ENCODE peak calls at places on chromosomes 13 and 19, in nine cellular contexts. B is B cell; V is CD4-positive, alpha-beta memory T cell; X is stimulated activated CD8-positive, alpha-beta memory T cell treated with anti-CD3 and anti-CD28 coated beads, Interleukin-15, amount 100 ng/mL, for 24 hours; J is hypothalamus; A is AG09309; R is iPS DF 6.9; I is nephron progenitor cell; M is neuronal stem cell. U is an unnamed sample.

GRCh38 chr19:53881482-53882390 is at the start of gene PRKCG:
- DNase-seq in R (no peak), J (peak), M (peak), I (peak), A (no peak), V (peak), B (peak), X (no peak), U (no peak)

GRCh38 chr19:29529646-29530548 is 4.1 kb downstream of the VSTM2B start:
- DNase-seq in V (no peak), I (peak), J (no peak), M (peak), B (no peak), A (no peak), X (no peak), R (no peak), U (peak)

GRCh38 chr19:5394907-5395505 is 54.4 kb upstream of the PTPRS start:
- DNase-seq in J (peak), V (no peak), R (no peak), I (peak), X (no peak), M (peak), A (no peak), B (no peak), U (peak)

GRCh38 chr13:36074659-36075058 is 56.5 kb downstream of the DCLK1 start:
- DNase-seq in B (no peak), M (no peak), I (no peak), A (no peak), J (peak), X (no peak), R (no peak), V (no peak), U (no peak)

GRCh38 chr13:75139291-75139690 is 342.7 kb downstream of the TBC1D4 start:
- DNase-seq in R (no peak), J (no peak), M (no peak), B (no peak), V (no peak), I (no peak), A (no peak), X (no peak), U (no peak)

GRCh38 chr13:75279834-75280369 is 202.1 kb downstream of the TBC1D4 start:
- DNase-seq in B (no peak), X (no peak), M (no peak), I (no peak), A (no peak), J (no peak), V (no peak), R (no peak), U (no peak)

GRCh38 chr19:41407271-41407670 is 9.7 kb downstream of the BCKDHA start:
- DNase-seq in B (no peak), A (no peak), V (no peak), I (no peak), J (no peak), X (no peak), M (no peak), R (peak), U (no peak)

GRCh38 chr19:6092329-6093286 is 17.7 kb downstream of the RFX2 start:
- DNase-seq in J (peak), A (no peak), I (peak), R (no peak), M (peak), B (no peak), V (no peak), X (no peak), U (no peak)

GRCh38 chr19:32652893-32653625 is 21.9 kb downstream of the ANKRD27 start:
- DNase-seq in A (no peak), I (no peak), R (no peak), V (no peak), M (no peak), B (no peak), X (no peak), J (peak), U (no peak)

GRCh38 chr13:67369895-67370660 is 139.9 kb upstream of the PCDH9 start:
- DNase-seq in I (no peak), A (no peak), B (no peak), X (no peak), J (no peak), V (no peak), M (no peak), R (no peak), U (no peak)

GRCh38 chr13:95099541-95099940 is 201.7 kb downstream of the ABCC4 start:
- DNase-seq in J (no peak), X (no peak), B (no peak), M (no peak), A (no peak), I (no peak), R (no peak), V (no peak), U (no peak)

GRCh38 chr19:48963371-48964204 is 1.5 kb upstream of the FTL start:
- DNase-seq in B (peak), I (peak), V (no peak), A (no peak), X (peak), M (peak), J (peak), R (no peak), U (peak)

GRCh38 chr19:7628589-7629311 is 595 bp downstream of the XAB2 start:
- DNase-seq in A (no peak), B (no peak), V (no peak), X (no peak), R (no peak), J (no peak), M (no peak), I (peak), U (no peak)